ENCODE peak calls at places on chromosomes 7 and 10, in five cellular contexts. One of them, this sample, is unnamed.

GRCh38 chr10:31437959-31438358 is 118.9 kb downstream of the ZEB1 start:
- DNase-seq in neural progenitor cell: no peak
- DNase-seq in HCT116: no peak
- DNase-seq in PC-3: no peak
- DNase-seq in GM23248: no peak
- DNase-seq in this sample: no peak

GRCh38 chr7:25907214-25907613 is 244.8 kb upstream of the NFE2L3 start:
- DNase-seq in PC-3: no peak
- DNase-seq in neural progenitor cell: no peak
- DNase-seq in HCT116: no peak
- DNase-seq in GM23248: no peak
- DNase-seq in this sample: no peak

GRCh38 chr10:93475871-93476270 is 6.3 kb downstream of the MYOF start:
- DNase-seq in HCT116: peak
- DNase-seq in PC-3: peak
- DNase-seq in GM23248: peak
- DNase-seq in neural progenitor cell: no peak
- DNase-seq in this sample: no peak

GRCh38 chr7:11009631-11010030 is 36.0 kb downstream of the PHF14 start:
- DNase-seq in PC-3: no peak
- DNase-seq in GM23248: no peak
- DNase-seq in HCT116: no peak
- DNase-seq in neural progenitor cell: no peak
- DNase-seq in this sample: no peak

GRCh38 chr10:89645742-89646172 is 715 bp upstream of the PANK1 start:
- DNase-seq in GM23248: no peak
- DNase-seq in neural progenitor cell: no peak
- DNase-seq in PC-3: no peak
- DNase-seq in HCT116: no peak
- DNase-seq in this sample: no peak

GRCh38 chr10:92222603-92223275 is 68.1 kb downstream of the CPEB3 start:
- DNase-seq in PC-3: peak
- DNase-seq in HCT116: peak
- DNase-seq in neural progenitor cell: no peak
- DNase-seq in GM23248: peak
- DNase-seq in this sample: no peak

GRCh38 chr10:67306588-67307205 is 380.9 kb downstream of the LRRTM3 start:
- DNase-seq in GM23248: peak
- DNase-seq in neural progenitor cell: peak
- DNase-seq in PC-3: peak
- DNase-seq in HCT116: peak
- DNase-seq in this sample: peak

GRCh38 chr10:34800624-34801023 is 14.5 kb downstream of the PARD3 start:
- DNase-seq in neural progenitor cell: no peak
- DNase-seq in PC-3: no peak
- DNase-seq in GM23248: no peak
- DNase-seq in HCT116: no peak
- DNase-seq in this sample: no peak

GRCh38 chr7:23622469-23622868 is 25.3 kb downstream of the CCDC126 start:
- DNase-seq in GM23248: no peak
- DNase-seq in neural progenitor cell: no peak
- DNase-seq in HCT116: no peak
- DNase-seq in PC-3: no peak
- DNase-seq in this sample: no peak

GRCh38 chr10:58952162-58952561 is 224.3 kb upstream of the PHYHIPL start:
- DNase-seq in PC-3: no peak
- DNase-seq in neural progenitor cell: no peak
- DNase-seq in HCT116: no peak
- DNase-seq in GM23248: peak
- DNase-seq in this sample: no peak

GRCh38 chr10:70481831-70482530 is 3.4 kb downstream of the PALD1 start:
- DNase-seq in neural progenitor cell: no peak
- DNase-seq in GM23248: no peak
- DNase-seq in HCT116: no peak
- DNase-seq in PC-3: no peak
- DNase-seq in this sample: no peak

GRCh38 chr10:71270301-71270777 is 48.7 kb upstream of the SLC29A3 start:
- DNase-seq in GM23248: peak
- DNase-seq in neural progenitor cell: peak
- DNase-seq in HCT116: peak
- DNase-seq in PC-3: peak
- DNase-seq in this sample: peak

GRCh38 chr7:48035967-48036478 is 680 bp downstream of the C7orf57 start:
- DNase-seq in neural progenitor cell: peak
- DNase-seq in GM23248: peak
- DNase-seq in PC-3: peak
- DNase-seq in HCT116: no peak
- DNase-seq in this sample: no peak

GRCh38 chr10:47339759-47340612 is 8.2 kb upstream of the RBP3 start:
- DNase-seq in neural progenitor cell: no peak
- DNase-seq in GM23248: no peak
- DNase-seq in PC-3: no peak
- DNase-seq in HCT116: no peak
- DNase-seq in this sample: no peak

GRCh38 chr7:151017953-151018420 is 6.3 kb downstream of the ATG9B start:
- DNase-seq in GM23248: peak
- DNase-seq in PC-3: peak
- DNase-seq in HCT116: no peak
- DNase-seq in neural progenitor cell: peak
- DNase-seq in this sample: peak

GRCh38 chr10:14200645-14201534 is 129.8 kb downstream of the FRMD4A start:
- DNase-seq in HCT116: no peak
- DNase-seq in neural progenitor cell: peak
- DNase-seq in PC-3: no peak
- DNase-seq in GM23248: no peak
- DNase-seq in this sample: no peak

GRCh38 chr10:70926215-70927000 is 38.0 kb upstream of the PCBD1 start:
- DNase-seq in HCT116: no peak
- DNase-seq in GM23248: no peak
- DNase-seq in neural progenitor cell: no peak
- DNase-seq in PC-3: no peak
- DNase-seq in this sample: no peak

GRCh38 chr10:30383366-30383765 is 34.3 kb upstream of the MTPAP start:
- DNase-seq in HCT116: no peak
- DNase-seq in PC-3: no peak
- DNase-seq in neural progenitor cell: no peak
- DNase-seq in GM23248: peak
- DNase-seq in this sample: no peak

GRCh38 chr7:4738711-4739527 is 36.5 kb upstream of the AP5Z1 start:
- DNase-seq in PC-3: no peak
- DNase-seq in neural progenitor cell: peak
- DNase-seq in HCT116: peak
- DNase-seq in GM23248: peak
- DNase-seq in this sample: peak

GRCh38 chr10:132722980-132723970 is 62.7 kb downstream of the NKX6-2 start:
- DNase-seq in neural progenitor cell: no peak
- DNase-seq in HCT116: no peak
- DNase-seq in PC-3: no peak
- DNase-seq in GM23248: no peak
- DNase-seq in this sample: no peak

GRCh38 chr10:132033632-132034031 is 32.1 kb upstream of the JAKMIP3 start:
- DNase-seq in GM23248: no peak
- DNase-seq in HCT116: no peak
- DNase-seq in neural progenitor cell: no peak
- DNase-seq in PC-3: no peak
- DNase-seq in this sample: no peak

DNA sequence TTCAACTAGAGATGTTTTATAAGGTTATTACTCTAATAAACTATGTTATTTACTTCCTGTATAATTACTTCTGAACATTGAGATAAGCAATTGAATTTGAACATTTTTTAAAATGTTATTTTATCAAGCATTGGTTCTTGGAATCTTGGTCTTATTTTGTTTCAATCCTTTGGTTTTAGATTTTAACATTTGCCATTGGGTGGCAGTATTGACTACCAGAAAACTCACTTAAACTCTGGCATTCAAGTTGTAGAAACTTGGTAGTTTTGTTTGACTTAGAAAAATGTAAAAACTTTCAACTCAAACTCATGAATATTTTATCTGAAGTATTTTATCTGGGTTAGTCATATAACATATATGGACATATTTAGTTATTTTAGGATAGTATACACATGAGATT is 48.1 kb downstream of the ATRNL1 start:
- DNase-seq in neural progenitor cell: peak
- DNase-seq in HCT116: peak
- DNase-seq in PC-3: no peak
- DNase-seq in GM23248: peak
- DNase-seq in this sample: peak
- TF ChIP-seq EZH2phosphoT487 in neural progenitor cell: no peak
- TF ChIP-seq EZH2phosphoT487 in HCT116: no peak
- TF ChIP-seq EZH2phosphoT487 in PC-3: no peak
- TF ChIP-seq EZH2phosphoT487 in GM23248: no peak
- TF ChIP-seq EZH2phosphoT487 in this sample: no peak

DNA sequence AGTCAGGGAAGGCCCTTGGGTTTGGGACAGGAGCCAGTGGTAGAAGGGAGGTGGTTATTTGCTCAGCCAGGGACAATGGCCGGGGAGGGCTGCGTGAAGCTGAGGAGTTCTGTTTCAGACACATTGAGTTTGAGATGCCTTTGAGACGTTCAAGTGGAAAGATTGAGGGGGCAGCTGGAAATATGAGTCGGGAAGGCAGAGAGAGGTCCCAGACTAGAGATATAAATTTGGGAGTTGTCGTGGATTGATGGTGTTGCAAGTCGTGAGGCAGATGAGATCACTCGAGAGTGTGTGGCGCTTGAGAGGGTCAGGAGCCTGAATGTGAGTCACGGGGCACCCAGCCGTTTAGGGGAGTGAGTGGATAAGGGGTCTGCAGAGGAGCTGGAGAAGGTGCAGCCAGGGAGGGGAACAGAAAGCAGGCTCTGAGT is 73.3 kb downstream of the ZMIZ1 start:
- DNase-seq in GM23248: peak
- DNase-seq in PC-3: no peak
- DNase-seq in neural progenitor cell: no peak
- DNase-seq in HCT116: no peak
- DNase-seq in this sample: no peak
- H3K9ac ChIP-seq in GM23248: peak
- H3K9ac ChIP-seq in PC-3: no peak
- H3K9ac ChIP-seq in neural progenitor cell: no peak
- H3K9ac ChIP-seq in HCT116: no peak
- H3K9ac ChIP-seq in this sample: no peak

GRCh38 chr7:27151945-27152815 is at the start of gene HOXA3:
- DNase-seq in PC-3: peak
- DNase-seq in GM23248: peak
- DNase-seq in HCT116: no peak
- DNase-seq in neural progenitor cell: no peak
- DNase-seq in this sample: no peak
- TF ChIP-seq EZH2 in PC-3: no peak
- TF ChIP-seq EZH2 in GM23248: no peak
- TF ChIP-seq EZH2 in HCT116: no peak
- TF ChIP-seq EZH2 in neural progenitor cell: peak
- TF ChIP-seq EZH2 in this sample: peak

GRCh38 chr10:11824825-11825224 is 1.7 kb downstream of the PROSER2 start:
- DNase-seq in HCT116: no peak
- DNase-seq in neural progenitor cell: no peak
- DNase-seq in GM23248: no peak
- DNase-seq in PC-3: peak
- DNase-seq in this sample: no peak
- TF ChIP-seq EZH2phosphoT487 in HCT116: no peak
- TF ChIP-seq EZH2phosphoT487 in neural progenitor cell: no peak
- TF ChIP-seq EZH2phosphoT487 in GM23248: no peak
- TF ChIP-seq EZH2phosphoT487 in PC-3: no peak
- TF ChIP-seq EZH2phosphoT487 in this sample: no peak

GRCh38 chr7:111919164-111919563 is 287.0 kb downstream of the DOCK4 start:
- DNase-seq in GM23248: no peak
- DNase-seq in PC-3: no peak
- DNase-seq in neural progenitor cell: no peak
- DNase-seq in HCT116: no peak
- DNase-seq in this sample: no peak
- H3K9ac ChIP-seq in GM23248: no peak
- H3K9ac ChIP-seq in PC-3: no peak
- H3K9ac ChIP-seq in neural progenitor cell: no peak
- H3K9ac ChIP-seq in HCT116: no peak
- H3K9ac ChIP-seq in this sample: no peak

This sample was measured in MM.1S.